ENCODE peak calls at places on chromosomes 12 and 14, in eight cellular contexts. One of them, this sample, is unnamed.

GRCh38 chr12:119804011-119804641 is 73.0 kb downstream of the CIT start:
- DNase-seq in K562: peak; percentile 37
- DNase-seq in foreskin fibroblast: peak; percentile 91
- DNase-seq in Calu3: peak; percentile 76
- DNase-seq in lower leg skin: peak; percentile 87
- DNase-seq in fibroblast of the aortic adventitia: peak; percentile 52
- DNase-seq in osteocyte: peak; percentile 90
- DNase-seq in RWPE1: peak; percentile 75
- DNase-seq in this sample: peak; percentile 60

GRCh38 chr12:121036810-121037326 is 2.2 kb downstream of the OASL start:
- DNase-seq in Calu3: no peak
- DNase-seq in fibroblast of the aortic adventitia: peak; percentile 43
- DNase-seq in foreskin fibroblast: peak; percentile 82
- DNase-seq in RWPE1: peak; percentile 79
- DNase-seq in lower leg skin: no peak
- DNase-seq in K562: no peak
- DNase-seq in osteocyte: no peak
- DNase-seq in this sample: no peak

GRCh38 chr14:51020024-51020710 is 74.7 kb downstream of the TRIM9 start:
- DNase-seq in lower leg skin: no peak
- DNase-seq in Calu3: no peak
- DNase-seq in K562: no peak
- DNase-seq in RWPE1: no peak
- DNase-seq in fibroblast of the aortic adventitia: no peak
- DNase-seq in foreskin fibroblast: peak; percentile 39
- DNase-seq in osteocyte: no peak
- DNase-seq in this sample: no peak

GRCh38 chr14:21543426-21544350 is 17.5 kb upstream of the SALL2 start:
- DNase-seq in foreskin fibroblast: no peak
- DNase-seq in Calu3: no peak
- DNase-seq in RWPE1: no peak
- DNase-seq in osteocyte: no peak
- DNase-seq in K562: no peak
- DNase-seq in fibroblast of the aortic adventitia: no peak
- DNase-seq in lower leg skin: no peak
- DNase-seq in this sample: no peak

GRCh38 chr12:57164966-57165365 is 17.5 kb upstream of the LRP1-AS start:
- DNase-seq in fibroblast of the aortic adventitia: peak; percentile 68
- DNase-seq in RWPE1: no peak
- DNase-seq in foreskin fibroblast: peak; percentile 40
- DNase-seq in Calu3: no peak
- DNase-seq in lower leg skin: no peak
- DNase-seq in osteocyte: no peak
- DNase-seq in K562: peak; percentile 30
- DNase-seq in this sample: no peak

GRCh38 chr12:119780786-119781434 is 96.2 kb downstream of the CIT start:
- DNase-seq in fibroblast of the aortic adventitia: peak; percentile 63
- DNase-seq in osteocyte: no peak
- DNase-seq in Calu3: peak; percentile 71
- DNase-seq in RWPE1: peak; percentile 60
- DNase-seq in foreskin fibroblast: peak; percentile 72
- DNase-seq in K562: peak; percentile 57
- DNase-seq in lower leg skin: no peak
- DNase-seq in this sample: peak; percentile 45

GRCh38 chr12:91413591-91413990 is 231.0 kb upstream of the DCN start:
- DNase-seq in Calu3: peak; percentile 32
- DNase-seq in foreskin fibroblast: peak; percentile 82
- DNase-seq in lower leg skin: no peak
- DNase-seq in osteocyte: no peak
- DNase-seq in K562: no peak
- DNase-seq in RWPE1: peak; percentile 66
- DNase-seq in fibroblast of the aortic adventitia: peak; percentile 12
- DNase-seq in this sample: no peak

GRCh38 chr12:21925296-21925913 is 15.8 kb downstream of the ABCC9 start:
- DNase-seq in foreskin fibroblast: no peak
- DNase-seq in Calu3: no peak
- DNase-seq in RWPE1: no peak
- DNase-seq in osteocyte: no peak
- DNase-seq in fibroblast of the aortic adventitia: peak; percentile 20
- DNase-seq in K562: no peak
- DNase-seq in lower leg skin: no peak
- DNase-seq in this sample: no peak

GRCh38 chr14:69484444-69485113 is at the start of gene PLEKHD1:
- DNase-seq in lower leg skin: no peak
- DNase-seq in RWPE1: peak; percentile 11
- DNase-seq in osteocyte: no peak
- DNase-seq in fibroblast of the aortic adventitia: no peak
- DNase-seq in K562: peak; percentile 57
- DNase-seq in Calu3: peak; percentile 72
- DNase-seq in foreskin fibroblast: peak; percentile 16
- DNase-seq in this sample: peak; percentile 17

GRCh38 chr12:116066381-116067230 is 210.9 kb downstream of the MED13L start:
- DNase-seq in fibroblast of the aortic adventitia: peak; percentile 53
- DNase-seq in foreskin fibroblast: peak; percentile 74
- DNase-seq in K562: peak; percentile 49
- DNase-seq in lower leg skin: no peak
- DNase-seq in Calu3: peak; percentile 52
- DNase-seq in osteocyte: no peak
- DNase-seq in RWPE1: peak; percentile 32
- DNase-seq in this sample: peak; percentile 57

GRCh38 chr14:54702014-54702491 is 135.1 kb downstream of the SAMD4A start:
- DNase-seq in osteocyte: peak; percentile 75
- DNase-seq in K562: no peak
- DNase-seq in foreskin fibroblast: no peak
- DNase-seq in lower leg skin: no peak
- DNase-seq in Calu3: no peak
- DNase-seq in fibroblast of the aortic adventitia: no peak
- DNase-seq in RWPE1: no peak
- DNase-seq in this sample: no peak

GRCh38 chr12:40137252-40137651 is 31.4 kb upstream of the SLC2A13 start:
- DNase-seq in K562: no peak
- DNase-seq in RWPE1: peak; percentile 12
- DNase-seq in foreskin fibroblast: peak; percentile 21
- DNase-seq in lower leg skin: no peak
- DNase-seq in osteocyte: no peak
- DNase-seq in Calu3: no peak
- DNase-seq in fibroblast of the aortic adventitia: no peak
- DNase-seq in this sample: no peak

GRCh38 chr12:126944684-126945083 is 1322.3 kb upstream of the TMEM132C start:
- DNase-seq in foreskin fibroblast: no peak
- DNase-seq in osteocyte: no peak
- DNase-seq in K562: no peak
- DNase-seq in RWPE1: no peak
- DNase-seq in fibroblast of the aortic adventitia: no peak
- DNase-seq in lower leg skin: no peak
- DNase-seq in Calu3: no peak
- DNase-seq in this sample: no peak

GRCh38 chr14:54622189-54622958 is 55.4 kb downstream of the SAMD4A start:
- DNase-seq in Calu3: no peak
- DNase-seq in lower leg skin: no peak
- DNase-seq in fibroblast of the aortic adventitia: no peak
- DNase-seq in K562: no peak
- DNase-seq in foreskin fibroblast: no peak
- DNase-seq in osteocyte: no peak
- DNase-seq in RWPE1: no peak
- DNase-seq in this sample: no peak

GRCh38 chr12:8031872-8032241 is 659 bp upstream of the FOXJ2 start:
- DNase-seq in osteocyte: no peak
- DNase-seq in K562: no peak
- DNase-seq in foreskin fibroblast: no peak
- DNase-seq in RWPE1: no peak
- DNase-seq in fibroblast of the aortic adventitia: no peak
- DNase-seq in lower leg skin: no peak
- DNase-seq in Calu3: no peak
- DNase-seq in this sample: no peak

GRCh38 chr12:63404611-63405010 is 253.6 kb upstream of the AVPR1A start:
- DNase-seq in osteocyte: no peak
- DNase-seq in Calu3: no peak
- DNase-seq in fibroblast of the aortic adventitia: no peak
- DNase-seq in K562: no peak
- DNase-seq in lower leg skin: no peak
- DNase-seq in foreskin fibroblast: no peak
- DNase-seq in RWPE1: no peak
- DNase-seq in this sample: no peak

GRCh38 chr12:127621366-127621765 is 645.6 kb upstream of the TMEM132C start:
- DNase-seq in fibroblast of the aortic adventitia: no peak
- DNase-seq in K562: no peak
- DNase-seq in RWPE1: no peak
- DNase-seq in lower leg skin: no peak
- DNase-seq in osteocyte: no peak
- DNase-seq in Calu3: no peak
- DNase-seq in foreskin fibroblast: no peak
- DNase-seq in this sample: no peak

GRCh38 chr12:47900101-47900479 is 4.7 kb downstream of the VDR start:
- DNase-seq in lower leg skin: no peak
- DNase-seq in foreskin fibroblast: no peak
- DNase-seq in K562: no peak
- DNase-seq in osteocyte: no peak
- DNase-seq in RWPE1: no peak
- DNase-seq in Calu3: no peak
- DNase-seq in fibroblast of the aortic adventitia: no peak
- DNase-seq in this sample: no peak

GRCh38 chr14:60111732-60112131 is 20.0 kb downstream of the PCNX4 start:
- DNase-seq in osteocyte: no peak
- DNase-seq in lower leg skin: no peak
- DNase-seq in foreskin fibroblast: no peak
- DNase-seq in K562: no peak
- DNase-seq in Calu3: no peak
- DNase-seq in RWPE1: no peak
- DNase-seq in fibroblast of the aortic adventitia: no peak
- DNase-seq in this sample: no peak

GRCh38 chr12:110247340-110248095 is 33.5 kb upstream of the ATP2A2 start:
- DNase-seq in osteocyte: no peak
- DNase-seq in lower leg skin: no peak
- DNase-seq in fibroblast of the aortic adventitia: no peak
- DNase-seq in Calu3: peak; percentile 82
- DNase-seq in foreskin fibroblast: no peak
- DNase-seq in K562: no peak
- DNase-seq in RWPE1: peak; percentile 93
- DNase-seq in this sample: no peak

GRCh38 chr12:110246690-110247339 is 34.2 kb upstream of the ATP2A2 start:
- DNase-seq in osteocyte: no peak
- DNase-seq in fibroblast of the aortic adventitia: no peak
- DNase-seq in Calu3: no peak
- DNase-seq in RWPE1: no peak
- DNase-seq in K562: no peak
- DNase-seq in foreskin fibroblast: no peak
- DNase-seq in lower leg skin: no peak
- DNase-seq in this sample: no peak

GRCh38 chr12:110244372-110244771 is 36.7 kb upstream of the ATP2A2 start:
- DNase-seq in lower leg skin: peak; percentile 56
- DNase-seq in K562: no peak
- DNase-seq in RWPE1: no peak
- DNase-seq in foreskin fibroblast: no peak
- DNase-seq in fibroblast of the aortic adventitia: no peak
- DNase-seq in osteocyte: no peak
- DNase-seq in Calu3: no peak
- DNase-seq in this sample: no peak

GRCh38 chr12:110244829-110245228 is 36.2 kb upstream of the ATP2A2 start:
- DNase-seq in K562: no peak
- DNase-seq in fibroblast of the aortic adventitia: no peak
- DNase-seq in Calu3: no peak
- DNase-seq in lower leg skin: no peak
- DNase-seq in RWPE1: no peak
- DNase-seq in osteocyte: no peak
- DNase-seq in foreskin fibroblast: no peak
- DNase-seq in this sample: no peak

GRCh38 chr12:110245278-110245868 is 35.7 kb upstream of the ATP2A2 start:
- DNase-seq in RWPE1: no peak
- DNase-seq in lower leg skin: no peak
- DNase-seq in fibroblast of the aortic adventitia: no peak
- DNase-seq in Calu3: peak; percentile 49
- DNase-seq in osteocyte: no peak
- DNase-seq in foreskin fibroblast: peak; percentile 56
- DNase-seq in K562: no peak
- DNase-seq in this sample: peak; percentile 14
- TF ChIP-seq CTCF in RWPE1: no peak
- TF ChIP-seq CTCF in lower leg skin: no peak
- TF ChIP-seq CTCF in fibroblast of the aortic adventitia: peak; percentile 34
- TF ChIP-seq CTCF in Calu3: no peak
- TF ChIP-seq CTCF in osteocyte: peak; percentile 7
- TF ChIP-seq CTCF in foreskin fibroblast: peak; percentile 37
- TF ChIP-seq CTCF in K562: peak; percentile 60
- TF ChIP-seq CTCF in this sample: no peak

GRCh38 chr12:98227162-98227561 is 288.2 kb upstream of the TMPO start:
- DNase-seq in K562: peak; percentile 18
- DNase-seq in fibroblast of the aortic adventitia: peak; percentile 6
- DNase-seq in foreskin fibroblast: no peak
- DNase-seq in lower leg skin: no peak
- DNase-seq in osteocyte: no peak
- DNase-seq in RWPE1: no peak
- DNase-seq in Calu3: no peak
- DNase-seq in this sample: no peak
- TF ChIP-seq CTCF in K562: peak; percentile 55
- TF ChIP-seq CTCF in fibroblast of the aortic adventitia: peak; percentile 40
- TF ChIP-seq CTCF in foreskin fibroblast: peak; percentile 50
- TF ChIP-seq CTCF in lower leg skin: no peak
- TF ChIP-seq CTCF in osteocyte: peak; percentile 28
- TF ChIP-seq CTCF in RWPE1: no peak
- TF ChIP-seq CTCF in Calu3: no peak
- TF ChIP-seq CTCF in this sample: peak; percentile 50

GRCh38 chr14:90815817-90816662 is at the start of gene TTC7B:
- DNase-seq in Calu3: peak; percentile 71
- DNase-seq in osteocyte: no peak
- DNase-seq in lower leg skin: no peak
- DNase-seq in RWPE1: peak; percentile 80
- DNase-seq in K562: peak; percentile 81
- DNase-seq in foreskin fibroblast: peak; percentile 67
- DNase-seq in fibroblast of the aortic adventitia: peak; percentile 15
- DNase-seq in this sample: peak; percentile 84

GRCh38 chr14:90815567-90815816 is 738 bp downstream of the TTC7B start:
- DNase-seq in fibroblast of the aortic adventitia: peak; percentile 11
- DNase-seq in foreskin fibroblast: peak; percentile 39
- DNase-seq in lower leg skin: no peak
- DNase-seq in Calu3: no peak
- DNase-seq in K562: no peak
- DNase-seq in RWPE1: no peak
- DNase-seq in osteocyte: no peak
- DNase-seq in this sample: no peak

GRCh38 chr14:90814806-90815566 is 1.2 kb downstream of the TTC7B start:
- DNase-seq in lower leg skin: no peak
- DNase-seq in Calu3: no peak
- DNase-seq in K562: no peak
- DNase-seq in foreskin fibroblast: peak; percentile 31
- DNase-seq in fibroblast of the aortic adventitia: no peak
- DNase-seq in osteocyte: no peak
- DNase-seq in RWPE1: no peak
- DNase-seq in this sample: no peak

GRCh38 chr14:90818715-90819114 is 2.5 kb upstream of the TTC7B start:
- DNase-seq in K562: no peak
- DNase-seq in lower leg skin: no peak
- DNase-seq in Calu3: no peak
- DNase-seq in foreskin fibroblast: no peak
- DNase-seq in osteocyte: no peak
- DNase-seq in RWPE1: no peak
- DNase-seq in fibroblast of the aortic adventitia: no peak
- DNase-seq in this sample: no peak

GRCh38 chr14:90816686-90817436 is 631 bp upstream of the TTC7B start:
- DNase-seq in K562: no peak
- DNase-seq in Calu3: no peak
- DNase-seq in lower leg skin: no peak
- DNase-seq in fibroblast of the aortic adventitia: no peak
- DNase-seq in foreskin fibroblast: no peak
- DNase-seq in RWPE1: no peak
- DNase-seq in osteocyte: no peak
- DNase-seq in this sample: no peak
- TF ChIP-seq CTCF in K562: no peak
- TF ChIP-seq CTCF in Calu3: no peak
- TF ChIP-seq CTCF in lower leg skin: no peak
- TF ChIP-seq CTCF in fibroblast of the aortic adventitia: no peak
- TF ChIP-seq CTCF in foreskin fibroblast: no peak
- TF ChIP-seq CTCF in RWPE1: peak; percentile 18
- TF ChIP-seq CTCF in osteocyte: peak; percentile 14
- TF ChIP-seq CTCF in this sample: no peak

GRCh38 chr12:55188974-55189556 is 31.8 kb upstream of the OR10A7 start:
- DNase-seq in K562: peak; percentile 62
- DNase-seq in osteocyte: no peak
- DNase-seq in fibroblast of the aortic adventitia: peak; percentile 86
- DNase-seq in lower leg skin: no peak
- DNase-seq in foreskin fibroblast: peak; percentile 82
- DNase-seq in Calu3: peak; percentile 71
- DNase-seq in RWPE1: peak; percentile 53
- DNase-seq in this sample: peak; percentile 67
- TF ChIP-seq CTCF in K562: peak; percentile 50
- TF ChIP-seq CTCF in osteocyte: peak; percentile 80
- TF ChIP-seq CTCF in fibroblast of the aortic adventitia: peak; percentile 74
- TF ChIP-seq CTCF in lower leg skin: no peak
- TF ChIP-seq CTCF in foreskin fibroblast: peak; percentile 61
- TF ChIP-seq CTCF in Calu3: peak; percentile 56
- TF ChIP-seq CTCF in RWPE1: peak; percentile 71
- TF ChIP-seq CTCF in this sample: peak; percentile 86

This sample was measured in endothelial cell.